ENCODE peak calls at places on chromosomes 3 and 15, in six cellular contexts. W is H9, T is neuronal stem cell, V is IMR-90, F is mesenchymal stem cell, P is H1. B is an unnamed sample.

GRCh38 chr15:40010681-40011080 is 28.3 kb downstream of the SRP14 start:
- DNase-seq in W (no peak), T (no peak), V (peak), F (peak), P (no peak), B (no peak)

GRCh38 chr15:101523560-101523940 is 34.0 kb upstream of the PCSK6 start:
- DNase-seq in W (no peak), T (no peak), V (no peak), F (no peak), P (peak), B (no peak)

GRCh38 chr3:38579146-38579545 is 70.3 kb downstream of the SCN5A start:
- DNase-seq in W (peak), T (no peak), V (no peak), F (no peak), P (peak), B (peak)

GRCh38 chr3:107838196-107838595 is 252.6 kb downstream of the CD47 start:
- DNase-seq in W (no peak), T (no peak), V (no peak), F (no peak), P (no peak), B (peak)

GRCh38 chr15:67854358-67854757 is 14.5 kb upstream of the RNU6-1 start:
- DNase-seq in W (no peak), T (no peak), V (no peak), F (no peak), P (no peak), B (no peak)

GRCh38 chr3:111976254-111976653 is 2.6 kb upstream of the ABHD10 start:
- DNase-seq in W (no peak), T (no peak), V (no peak), F (no peak), P (no peak), B (no peak)

GRCh38 chr3:108202080-108202479 is 20.1 kb downstream of the IFT57 start:
- DNase-seq in W (no peak), T (no peak), V (peak), F (no peak), P (no peak), B (no peak)

GRCh38 chr3:23474580-23475357 is 271.6 kb downstream of the UBE2E2 start:
- DNase-seq in W (no peak), T (no peak), V (no peak), F (no peak), P (no peak), B (no peak)

GRCh38 chr15:27872355-27872754 is 226.8 kb downstream of the OCA2 start:
- DNase-seq in W (no peak), T (no peak), V (no peak), F (no peak), P (no peak), B (no peak)

GRCh38 chr3:39249453-39250115 is 30.3 kb downstream of the CX3CR1 start:
- DNase-seq in W (no peak), T (no peak), V (no peak), F (no peak), P (no peak), B (no peak)

GRCh38 chr3:149215474-149215873 is 6.2 kb downstream of the CP start:
- DNase-seq in W (no peak), T (no peak), V (no peak), F (peak), P (no peak), B (no peak)

GRCh38 chr3:129312021-129312639 is 33.5 kb downstream of the HMCES start:
- DNase-seq in W (no peak), T (no peak), V (peak), F (peak), P (no peak), B (no peak)

GRCh38 chr15:65189102-65189740 is 4.1 kb upstream of the CLPX start:
- DNase-seq in W (peak), T (peak), V (peak), F (peak), P (peak), B (no peak)

GRCh38 chr3:42148982-42149432 is 57.9 kb downstream of the TRAK1 start:
- DNase-seq in W (peak), T (peak), V (peak), F (peak), P (peak), B (peak)

GRCh38 chr15:77841376-77841775 is 208.7 kb upstream of the LINGO1 start:
- DNase-seq in W (no peak), T (no peak), V (no peak), F (no peak), P (no peak), B (no peak)

GRCh38 chr3:47645551-47645950 is 66.9 kb upstream of the CSPG5 start:
- DNase-seq in W (no peak), T (no peak), V (peak), F (no peak), P (no peak), B (peak)

GRCh38 chr15:74272812-74273211 is 36.7 kb downstream of the CCDC33 start:
- DNase-seq in W (no peak), T (no peak), V (no peak), F (no peak), P (no peak), B (no peak)

GRCh38 chr3:141795311-141795710 is 32.1 kb downstream of the GRK7 start:
- DNase-seq in W (peak), T (no peak), V (no peak), F (no peak), P (no peak), B (no peak)

GRCh38 chr3:125211523-125212095 is 939 bp downstream of the SLC12A8 start:
- DNase-seq in W (no peak), T (no peak), V (no peak), F (no peak), P (no peak), B (no peak)

GRCh38 chr15:48880070-48880634 is 2.2 kb downstream of the EID1 start:
- DNase-seq in W (no peak), T (no peak), V (no peak), F (no peak), P (no peak), B (no peak)

GRCh38 chr3:141094851-141095545 is 43.9 kb downstream of the SPSB4 start:
- DNase-seq in W (no peak), T (peak), V (peak), F (peak), P (no peak), B (no peak)

GRCh38 chr15:41809526-41810220 is 18.2 kb upstream of the JMJD7 start:
- DNase-seq in W (no peak), T (no peak), V (no peak), F (no peak), P (no peak), B (no peak)

GRCh38 chr15:60479711-60480110 is 769 bp upstream of the ICE2 start:
- DNase-seq in W (no peak), T (no peak), V (no peak), F (no peak), P (no peak), B (peak)

GRCh38 chr3:132486086-132486485 is 68.8 kb downstream of the DNAJC13 start:
- DNase-seq in W (no peak), T (no peak), V (peak), F (no peak), P (no peak), B (no peak)

GRCh38 chr15:71386448-71387236 is 271.4 kb downstream of the THSD4 start:
- DNase-seq in W (peak), T (peak), V (peak), F (peak), P (no peak), B (peak)

GRCh38 chr3:195040094-195040493 is 230.9 kb downstream of the XXYLT1 start:
- DNase-seq in W (no peak), T (no peak), V (no peak), F (no peak), P (no peak), B (no peak)

GRCh38 chr3:171825222-171825828 is 15.0 kb upstream of the PLD1 start:
- DNase-seq in W (no peak), T (no peak), V (peak), F (peak), P (no peak), B (peak)

GRCh38 chr15:69595009-69595825 is 142.6 kb downstream of the RPLP1 start:
- DNase-seq in W (peak), T (no peak), V (no peak), F (peak), P (no peak), B (peak)

GRCh38 chr15:100235030-100235617 is 106.7 kb downstream of the ADAMTS17 start:
- DNase-seq in W (no peak), T (no peak), V (no peak), F (no peak), P (no peak), B (no peak)

GRCh38 chr3:34008191-34008590 is 209.8 kb downstream of the PDCD6IP start:
- DNase-seq in W (peak), T (no peak), V (peak), F (peak), P (no peak), B (no peak)

GRCh38 chr15:43105077-43105769 is 615 bp downstream of the UBR1 start:
- DNase-seq in W (no peak), T (no peak), V (peak), F (no peak), P (no peak), B (peak)

GRCh38 chr15:76978522-76979330 is 16.2 kb upstream of the PSTPIP1 start:
- DNase-seq in W (no peak), T (no peak), V (no peak), F (no peak), P (no peak), B (no peak)

GRCh38 chr3:141901914-141902313 is 25.5 kb downstream of the ATP1B3 start:
- DNase-seq in W (no peak), T (no peak), V (no peak), F (no peak), P (no peak), B (no peak)

GRCh38 chr3:194031349-194031748 is 104.6 kb upstream of the HES1 start:
- DNase-seq in W (no peak), T (no peak), V (no peak), F (no peak), P (no peak), B (no peak)
- H4K91ac ChIP-seq in W (no peak), T (no peak), V (no peak), F (no peak), P (no peak), B (no peak)

GRCh38 chr3:71374582-71374981 is 208.9 kb downstream of the FOXP1 start:
- DNase-seq in W (no peak), T (no peak), V (no peak), F (no peak), P (no peak), B (no peak)
- H4K91ac ChIP-seq in W (no peak), T (no peak), V (no peak), F (no peak), P (no peak), B (no peak)

DNA sequence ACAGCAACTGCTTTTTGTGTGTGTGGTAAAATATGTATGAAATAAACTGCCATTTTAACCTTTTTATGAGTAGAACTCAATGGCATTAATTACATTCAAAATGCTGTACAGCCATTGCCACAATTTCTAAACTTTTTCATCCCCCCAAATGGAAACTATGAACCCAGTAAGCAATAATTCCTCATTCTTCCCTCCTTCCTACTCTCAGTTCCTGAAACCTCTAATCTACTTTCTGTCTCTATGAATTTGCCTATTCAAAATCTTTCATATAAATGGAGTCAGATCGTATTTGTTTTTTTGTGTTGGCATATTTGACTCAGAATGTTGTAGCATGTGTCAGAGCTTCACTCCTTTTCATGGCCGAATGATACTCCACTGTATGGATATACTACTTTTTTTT is 5.3 kb upstream of the BLM start:
- DNase-seq in W (no peak), T (no peak), V (no peak), F (no peak), P (no peak), B (no peak)
- H4K91ac ChIP-seq in W (no peak), T (no peak), V (no peak), F (no peak), P (no peak), B (no peak)

GRCh38 chr3:9727743-9728142 is 3.8 kb upstream of the BRPF1 start:
- DNase-seq in W (no peak), T (no peak), V (peak), F (no peak), P (no peak), B (no peak)

GRCh38 chr3:9731206-9732079 is at the start of gene BRPF1:
- DNase-seq in W (peak), T (peak), V (peak), F (peak), P (peak), B (peak)

GRCh38 chr3:9730747-9731205 is 759 bp upstream of the BRPF1 start:
- DNase-seq in W (no peak), T (no peak), V (no peak), F (no peak), P (peak), B (no peak)

GRCh38 chr3:9727041-9727595 is 4.4 kb upstream of the BRPF1 start:
- DNase-seq in W (peak), T (no peak), V (no peak), F (no peak), P (peak), B (peak)

GRCh38 chr3:9729419-9729818 is 2.1 kb upstream of the BRPF1 start:
- DNase-seq in W (no peak), T (no peak), V (no peak), F (no peak), P (no peak), B (no peak)
- H4K91ac ChIP-seq in W (no peak), T (no peak), V (no peak), F (no peak), P (no peak), B (no peak)

DNA sequence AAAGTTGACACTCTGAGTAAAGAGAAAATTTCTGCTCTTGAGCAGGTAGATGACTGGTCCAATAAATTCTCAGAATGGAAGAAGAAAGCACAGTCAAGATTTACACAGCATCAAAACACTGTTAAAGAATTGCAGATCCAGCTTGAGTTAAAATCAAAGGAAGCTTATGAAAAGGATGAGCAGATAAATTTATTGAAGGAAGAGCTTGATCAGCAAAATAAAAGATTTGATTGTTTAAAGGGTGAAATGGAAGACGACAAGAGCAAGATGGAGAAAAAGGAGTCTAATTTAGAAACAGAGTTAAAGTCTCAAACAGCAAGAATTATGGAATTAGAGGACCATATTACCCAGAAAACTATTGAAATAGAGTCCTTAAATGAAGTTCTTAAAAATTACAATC is 151.8 kb upstream of the LRRFIP2 start:
- DNase-seq in W (no peak), T (no peak), V (no peak), F (no peak), P (no peak), B (no peak)
- H4K91ac ChIP-seq in W (no peak), T (no peak), V (no peak), F (no peak), P (no peak), B (no peak)

DNA sequence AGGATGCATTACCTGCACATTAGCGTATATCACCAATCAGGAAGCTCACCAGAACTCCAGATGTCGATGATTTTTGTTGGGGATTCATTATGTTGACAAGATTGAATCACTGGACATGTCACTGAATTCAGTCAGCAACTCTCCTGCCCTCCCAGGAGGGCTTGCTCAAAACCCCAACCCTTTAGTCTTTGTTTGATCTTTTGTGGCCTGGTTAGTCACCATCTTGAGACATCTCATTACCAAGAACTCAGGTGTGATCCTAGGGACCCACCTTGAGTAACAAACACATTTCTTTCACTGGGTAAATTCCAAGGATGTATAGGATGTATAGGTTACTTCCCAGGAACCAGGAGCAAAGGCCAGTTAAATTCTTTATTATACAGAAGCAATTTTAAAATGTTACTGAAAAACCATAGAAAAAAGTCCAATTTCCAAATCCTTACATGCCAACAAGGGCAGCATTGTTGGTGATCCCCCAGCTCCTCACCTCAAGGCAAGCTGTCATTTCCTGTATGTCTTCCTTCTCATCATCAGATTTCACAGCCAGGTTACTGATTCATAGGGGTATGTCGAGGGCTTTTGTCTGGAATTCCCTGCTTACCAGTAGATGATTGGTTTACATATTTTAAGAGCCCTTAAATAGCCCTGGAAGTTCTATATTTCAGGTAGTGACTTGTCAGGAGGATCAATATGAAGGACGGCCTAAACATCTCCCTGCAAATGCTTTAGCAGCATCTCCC is 11.7 kb downstream of the SNRPN start:
- DNase-seq in W (no peak), T (no peak), V (no peak), F (no peak), P (no peak), B (no peak)
- H4K91ac ChIP-seq in W (no peak), T (no peak), V (no peak), F (no peak), P (no peak), B (no peak)

DNA sequence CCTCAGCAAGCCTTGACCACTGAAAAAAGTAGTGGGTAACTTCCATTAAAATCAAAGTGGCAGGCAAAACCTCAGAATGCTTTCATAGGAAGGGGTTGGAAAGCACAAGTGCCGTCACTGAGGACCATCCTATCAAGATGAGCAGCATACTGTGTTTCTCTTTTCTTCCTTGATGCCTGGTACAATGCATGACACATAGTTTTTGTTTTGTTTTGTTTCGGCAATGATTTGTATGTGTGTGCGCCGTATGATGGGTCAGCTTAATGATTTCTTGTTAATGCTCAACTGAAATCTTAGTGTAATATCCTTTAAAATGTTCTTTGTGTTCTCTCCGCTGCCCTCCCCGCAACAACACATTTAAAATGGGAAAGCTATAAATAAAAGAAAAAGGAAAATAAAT is 476.4 kb upstream of the KCNMB2 start:
- DNase-seq in W (no peak), T (no peak), V (peak), F (peak), P (no peak), B (no peak)
- H4K91ac ChIP-seq in W (no peak), T (no peak), V (peak), F (no peak), P (no peak), B (no peak)